ENCODE peak calls at places on chromosome 1, in nine cellular contexts. J is choroid plexus epithelial cell, N is AG09309, K is thoracic aorta, E is fibroblast of the aortic adventitia, A is brain microvascular endothelial cell, B is spleen, W is GM12865, L is mammary epithelial cell. O is an unnamed sample.

GRCh38 chr1:224565186-224565585 is 50.9 kb upstream of the CNIH3 start:
- DNase-seq in J (peak), N (peak), K (no peak), E (peak), A (peak), B (no peak), W (no peak), L (peak), O (peak)

GRCh38 chr1:187091666-187092065 is 262.9 kb downstream of the PLA2G4A start:
- DNase-seq in J (peak), N (no peak), K (no peak), E (peak), A (peak), B (no peak), W (no peak), L (no peak), O (no peak)

GRCh38 chr1:43843684-43844083 is 89.9 kb upstream of the ARTN start:
- DNase-seq in J (no peak), N (no peak), K (no peak), E (no peak), A (no peak), B (no peak), W (no peak), L (no peak), O (no peak)

GRCh38 chr1:10692401-10693021 is 103.9 kb downstream of the CASZ1 start:
- DNase-seq in J (no peak), N (no peak), K (no peak), E (no peak), A (no peak), B (peak), W (peak), L (no peak), O (no peak)

GRCh38 chr1:201877877-201878339 is 10.8 kb upstream of the SHISA4 start:
- DNase-seq in J (peak), N (no peak), K (no peak), E (peak), A (peak), B (peak), W (peak), L (peak), O (peak)

GRCh38 chr1:63693956-63694607 is 79.7 kb upstream of the ROR1 start:
- DNase-seq in J (peak), N (no peak), K (no peak), E (peak), A (peak), B (no peak), W (peak), L (no peak), O (no peak)

GRCh38 chr1:37152491-37152890 is 118.2 kb upstream of the GRIK3 start:
- DNase-seq in J (no peak), N (no peak), K (no peak), E (no peak), A (no peak), B (no peak), W (no peak), L (no peak), O (no peak)

GRCh38 chr1:50458507-50458906 is 35.3 kb upstream of the DMRTA2 start:
- DNase-seq in J (no peak), N (peak), K (no peak), E (peak), A (no peak), B (no peak), W (no peak), L (no peak), O (no peak)

GRCh38 chr1:185627136-185627535 is 107.1 kb upstream of the HMCN1 start:
- DNase-seq in J (no peak), N (no peak), K (no peak), E (no peak), A (no peak), B (no peak), W (no peak), L (no peak), O (no peak)

GRCh38 chr1:209230319-209230718 is 353.2 kb upstream of the CAMK1G start:
- DNase-seq in J (no peak), N (no peak), K (no peak), E (no peak), A (no peak), B (no peak), W (no peak), L (no peak), O (no peak)

GRCh38 chr1:56194911-56195310 is 384.5 kb downstream of the PLPP3 start:
- DNase-seq in J (peak), N (peak), K (no peak), E (peak), A (no peak), B (no peak), W (no peak), L (no peak), O (peak)

GRCh38 chr1:6497215-6497866 is 5.9 kb upstream of the PLEKHG5 start:
- DNase-seq in J (no peak), N (no peak), K (no peak), E (peak), A (no peak), B (peak), W (peak), L (peak), O (peak)

GRCh38 chr1:56709269-56709880 is 64.3 kb downstream of the PRKAA2 start:
- DNase-seq in J (peak), N (peak), K (no peak), E (peak), A (peak), B (no peak), W (peak), L (peak), O (peak)

GRCh38 chr1:165703648-165704047 is 5.3 kb upstream of the ALDH9A1 start:
- DNase-seq in J (no peak), N (no peak), K (no peak), E (no peak), A (no peak), B (no peak), W (no peak), L (no peak), O (no peak)

GRCh38 chr1:202416641-202417040 is 68.1 kb downstream of the PPP1R12B start:
- DNase-seq in J (peak), N (no peak), K (no peak), E (peak), A (peak), B (no peak), W (no peak), L (peak), O (no peak)

GRCh38 chr1:2248854-2249558 is 20.9 kb downstream of the SKI start:
- DNase-seq in J (no peak), N (no peak), K (no peak), E (no peak), A (no peak), B (peak), W (no peak), L (no peak), O (no peak)

GRCh38 chr1:20366766-20367602 is 76.3 kb downstream of the VWA5B1 start:
- DNase-seq in J (peak), N (no peak), K (no peak), E (peak), A (peak), B (peak), W (no peak), L (peak), O (peak)

GRCh38 chr1:156896490-156897033 is 3.0 kb downstream of the PEAR1 start:
- DNase-seq in J (peak), N (peak), K (no peak), E (peak), A (peak), B (no peak), W (no peak), L (peak), O (peak)

GRCh38 chr1:46524843-46525242 is 26.6 kb downstream of the KNCN start:
- DNase-seq in J (no peak), N (no peak), K (no peak), E (no peak), A (no peak), B (peak), W (no peak), L (no peak), O (no peak)

GRCh38 chr1:156748670-156749428 is 2.6 kb downstream of the HDGF start:
- DNase-seq in J (peak), N (no peak), K (no peak), E (peak), A (no peak), B (no peak), W (peak), L (peak), O (peak)

GRCh38 chr1:186819140-186819539 is 9.6 kb upstream of the PLA2G4A start:
- DNase-seq in J (peak), N (peak), K (no peak), E (peak), A (peak), B (no peak), W (peak), L (no peak), O (peak)

GRCh38 chr1:36968730-36969129 is 65.6 kb downstream of the GRIK3 start:
- DNase-seq in J (no peak), N (no peak), K (no peak), E (no peak), A (no peak), B (no peak), W (no peak), L (no peak), O (no peak)

GRCh38 chr1:167631987-167632680 is 2.1 kb downstream of the RCSD1 start:
- DNase-seq in J (no peak), N (no peak), K (no peak), E (no peak), A (no peak), B (peak), W (peak), L (no peak), O (peak)

GRCh38 chr1:156051011-156051725 is 2.4 kb downstream of the UBQLN4 start:
- DNase-seq in J (no peak), N (no peak), K (no peak), E (no peak), A (no peak), B (no peak), W (no peak), L (no peak), O (no peak)

GRCh38 chr1:152495066-152495675 is 15.4 kb upstream of the LCE5A start:
- DNase-seq in J (peak), N (no peak), K (no peak), E (peak), A (no peak), B (no peak), W (peak), L (no peak), O (peak)

GRCh38 chr1:163166886-163167555 is 35.7 kb downstream of the RGS5 start:
- DNase-seq in J (no peak), N (no peak), K (no peak), E (peak), A (no peak), B (no peak), W (no peak), L (no peak), O (no peak)

GRCh38 chr1:65317866-65318653 is 8.7 kb downstream of the DNAJC6 start:
- DNase-seq in J (no peak), N (no peak), K (no peak), E (no peak), A (no peak), B (no peak), W (no peak), L (no peak), O (no peak)

GRCh38 chr1:71717186-71717585 is 565.2 kb downstream of the NEGR1 start:
- DNase-seq in J (no peak), N (no peak), K (no peak), E (no peak), A (no peak), B (no peak), W (no peak), L (no peak), O (no peak)

GRCh38 chr1:47207811-47208373 is 18.1 kb upstream of the PDZK1IP1 start:
- DNase-seq in J (no peak), N (no peak), K (no peak), E (no peak), A (no peak), B (peak), W (no peak), L (peak), O (no peak)

GRCh38 chr1:93989601-93990000 is 80.4 kb upstream of the GCLM start:
- DNase-seq in J (no peak), N (no peak), K (no peak), E (peak), A (no peak), B (no peak), W (no peak), L (no peak), O (no peak)

GRCh38 chr1:160371691-160372208 is 4.9 kb downstream of the NHLH1 start:
- DNase-seq in J (no peak), N (no peak), K (no peak), E (no peak), A (no peak), B (no peak), W (no peak), L (no peak), O (no peak)

GRCh38 chr1:222555992-222556615 is 8.2 kb upstream of the HHIPL2 start:
- DNase-seq in J (peak), N (no peak), K (no peak), E (no peak), A (no peak), B (no peak), W (no peak), L (no peak), O (no peak)

DNA sequence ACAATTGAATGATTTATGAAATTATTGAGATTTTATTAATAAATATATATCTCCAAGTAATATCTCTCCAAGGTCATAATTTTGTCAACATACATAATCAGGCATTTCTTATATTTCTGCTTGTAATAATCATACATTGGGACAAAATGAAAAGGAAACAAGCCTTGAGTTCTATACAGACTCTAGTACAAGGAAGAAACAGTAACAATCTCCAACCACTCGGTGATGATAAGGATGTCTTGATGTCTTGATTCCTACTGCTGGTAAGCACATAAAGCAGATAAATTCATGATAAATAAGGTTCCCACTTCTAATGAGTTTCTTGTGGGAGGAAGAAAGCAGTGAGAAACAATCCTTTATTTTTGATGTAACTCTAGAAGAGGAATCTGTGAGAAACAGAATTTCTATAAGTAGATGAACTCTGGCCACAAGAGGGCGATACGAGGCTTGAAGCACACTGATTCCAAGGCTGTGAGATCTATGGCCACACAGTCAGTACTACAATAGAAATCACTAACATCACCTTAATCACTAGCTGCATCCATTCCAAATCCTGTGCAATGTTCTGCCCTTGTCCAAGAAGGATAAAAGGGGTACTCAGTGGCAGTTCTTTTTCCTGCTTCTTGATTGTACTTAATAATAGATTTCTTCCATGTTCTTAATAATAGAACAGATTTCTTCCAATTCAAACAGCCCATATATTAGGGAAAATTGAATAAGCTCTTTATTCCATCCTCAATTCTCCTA is 41.4 kb upstream of the LRRC8B start:
- DNase-seq in J (peak), N (peak), K (peak), E (peak), A (peak), B (no peak), W (peak), L (peak), O (peak)
- TF ChIP-seq CTCF in J (peak), N (peak), K (peak), E (peak), A (peak), B (peak), W (peak), L (peak), O (peak)

GRCh38 chr1:220527279-220528048 is 472 bp upstream of the MARK1 start:
- DNase-seq in J (peak), N (no peak), K (no peak), E (peak), A (no peak), B (no peak), W (peak), L (peak), O (peak)
- H3K4me3 ChIP-seq in J (peak), N (peak), K (peak), E (peak), A (peak), B (peak), W (peak), L (peak), O (peak)

GRCh38 chr1:231322880-231323530 is 14.6 kb downstream of the EXOC8 start:
- DNase-seq in J (no peak), N (no peak), K (no peak), E (no peak), A (no peak), B (no peak), W (no peak), L (no peak), O (no peak)
- TF ChIP-seq CTCF in J (peak), N (peak), K (no peak), E (peak), A (peak), B (no peak), W (no peak), L (no peak), O (peak)

GRCh38 chr1:240866724-240867123 is 254.8 kb upstream of the GREM2 start:
- DNase-seq in J (no peak), N (no peak), K (no peak), E (no peak), A (no peak), B (no peak), W (no peak), L (no peak), O (no peak)

DNA sequence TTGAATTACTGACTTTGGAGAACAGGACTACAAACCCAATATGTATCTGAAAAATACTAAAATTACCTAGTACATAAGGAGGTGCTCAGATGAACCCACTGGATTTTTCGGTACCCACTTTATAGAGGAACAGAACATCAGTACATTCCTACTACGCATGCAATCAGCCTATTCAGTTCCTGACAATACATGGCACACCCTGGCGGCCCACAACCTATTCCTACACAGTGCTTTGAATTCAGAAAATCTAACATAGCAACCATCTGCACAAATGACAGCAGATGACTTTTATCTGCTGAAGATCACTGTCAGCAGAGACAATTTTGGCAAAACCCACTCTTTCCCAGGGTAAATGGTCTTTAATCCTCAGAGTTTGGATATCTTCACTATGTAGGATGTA is 257.1 kb upstream of the GREM2 start:
- DNase-seq in J (no peak), N (no peak), K (no peak), E (no peak), A (no peak), B (no peak), W (no peak), L (no peak), O (no peak)
- H3K4me3 ChIP-seq in J (no peak), N (no peak), K (no peak), E (no peak), A (no peak), B (no peak), W (no peak), L (no peak), O (no peak)

DNA sequence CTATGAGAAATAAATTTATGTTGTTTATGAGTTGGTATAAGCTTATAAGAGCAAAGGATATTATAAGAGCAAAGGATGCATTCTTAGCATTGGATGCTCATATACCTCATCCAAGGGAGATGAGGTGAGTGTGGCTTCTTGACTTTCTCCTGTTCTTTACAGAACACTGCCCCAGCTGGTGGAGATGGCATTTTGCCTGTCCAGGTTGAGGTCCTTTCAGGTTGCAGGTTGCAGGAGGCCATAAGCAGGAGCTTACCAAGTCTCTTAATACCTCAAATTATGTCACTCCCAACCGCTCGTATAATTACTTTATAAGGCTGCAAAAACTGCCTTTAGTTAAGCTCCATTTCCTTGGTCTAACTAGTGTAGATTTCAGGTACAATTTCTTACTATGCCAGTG is 66.7 kb downstream of the RPE65 start:
- DNase-seq in J (no peak), N (no peak), K (no peak), E (no peak), A (no peak), B (no peak), W (no peak), L (no peak), O (no peak)
- TF ChIP-seq CTCF in J (no peak), N (no peak), K (no peak), E (no peak), A (no peak), B (no peak), W (no peak), L (peak), O (no peak)

GRCh38 chr1:228393811-228394570 is 12.6 kb downstream of the TRIM11 start:
- DNase-seq in J (no peak), N (no peak), K (no peak), E (no peak), A (no peak), B (peak), W (no peak), L (no peak), O (no peak)
- H3K4me3 ChIP-seq in J (no peak), N (no peak), K (no peak), E (no peak), A (no peak), B (no peak), W (no peak), L (no peak), O (no peak)

O was measured in fibroblast of pulmonary artery.